ENCODE peak calls at places on chromosomes 13 and 19, in four cellular contexts. One of them, this sample, is unnamed. For H3K27me3, the result is how much of the 10 kb centered on the place peaks cover.

GRCh38 chr19:44990459-44990858 is 10.8 kb upstream of the RELB start:
- DNase-seq in adrenal gland: no peak
- DNase-seq in right cardiac atrium: no peak
- DNase-seq in neural progenitor cell: no peak
- DNase-seq in this sample: no peak

GRCh38 chr19:956747-957451 is 27.2 kb upstream of the WDR18 start:
- DNase-seq in adrenal gland: no peak
- DNase-seq in right cardiac atrium: no peak
- DNase-seq in neural progenitor cell: peak
- DNase-seq in this sample: no peak

GRCh38 chr13:23518231-23518630 is 52.0 kb upstream of the TNFRSF19 start:
- DNase-seq in adrenal gland: no peak
- DNase-seq in right cardiac atrium: no peak
- DNase-seq in neural progenitor cell: no peak
- DNase-seq in this sample: no peak

GRCh38 chr13:67134322-67135129 is 95.6 kb downstream of the PCDH9 start:
- DNase-seq in adrenal gland: no peak
- DNase-seq in right cardiac atrium: no peak
- DNase-seq in neural progenitor cell: no peak
- DNase-seq in this sample: no peak

GRCh38 chr19:18833849-18834643 is 2.3 kb downstream of the UPF1 start:
- DNase-seq in adrenal gland: no peak
- DNase-seq in right cardiac atrium: no peak
- DNase-seq in neural progenitor cell: peak
- DNase-seq in this sample: no peak

GRCh38 chr13:24141333-24141910 is 19.1 kb upstream of the SPATA13 start:
- DNase-seq in adrenal gland: no peak
- DNase-seq in right cardiac atrium: no peak
- DNase-seq in neural progenitor cell: no peak
- DNase-seq in this sample: no peak

GRCh38 chr19:56350416-56351045 is 35.9 kb upstream of the ZSCAN5A start:
- DNase-seq in adrenal gland: peak
- DNase-seq in right cardiac atrium: peak
- DNase-seq in neural progenitor cell: peak
- DNase-seq in this sample: peak

GRCh38 chr13:69580255-69580654 is 527.4 kb upstream of the ATXN8OS start:
- DNase-seq in adrenal gland: no peak
- DNase-seq in right cardiac atrium: no peak
- DNase-seq in neural progenitor cell: no peak
- DNase-seq in this sample: no peak

GRCh38 chr13:21742041-21742440 is 71.2 kb downstream of the FGF9 start:
- DNase-seq in adrenal gland: no peak
- DNase-seq in right cardiac atrium: no peak
- DNase-seq in neural progenitor cell: no peak
- DNase-seq in this sample: no peak

GRCh38 chr19:46413262-46414031 is at the start of gene CCDC8:
- DNase-seq in adrenal gland: peak
- DNase-seq in right cardiac atrium: peak
- DNase-seq in neural progenitor cell: peak
- DNase-seq in this sample: peak

GRCh38 chr13:102799544-102800144 is 725 bp downstream of the BIVM start:
- DNase-seq in adrenal gland: no peak
- DNase-seq in right cardiac atrium: peak
- DNase-seq in neural progenitor cell: peak
- DNase-seq in this sample: no peak

GRCh38 chr13:96539791-96540190 is 449.9 kb downstream of the HS6ST3 start:
- DNase-seq in adrenal gland: no peak
- DNase-seq in right cardiac atrium: no peak
- DNase-seq in neural progenitor cell: no peak
- DNase-seq in this sample: no peak

GRCh38 chr19:1668339-1669123 is 16.1 kb upstream of the TCF3 start:
- DNase-seq in adrenal gland: no peak
- DNase-seq in right cardiac atrium: no peak
- DNase-seq in neural progenitor cell: peak
- DNase-seq in this sample: no peak

GRCh38 chr13:30033681-30034447 is 183.4 kb upstream of the UBL3 start:
- DNase-seq in adrenal gland: no peak
- DNase-seq in right cardiac atrium: no peak
- DNase-seq in neural progenitor cell: no peak
- DNase-seq in this sample: peak

GRCh38 chr13:27259831-27260230 is 8.5 kb downstream of the RPL21 start:
- DNase-seq in adrenal gland: no peak
- DNase-seq in right cardiac atrium: no peak
- DNase-seq in neural progenitor cell: no peak
- DNase-seq in this sample: no peak

GRCh38 chr19:42313096-42313839 is at the start of gene TMEM145:
- DNase-seq in adrenal gland: no peak
- DNase-seq in right cardiac atrium: peak
- DNase-seq in neural progenitor cell: peak
- DNase-seq in this sample: no peak

GRCh38 chr13:76067850-76068249 is 431.7 kb downstream of the LMO7 start:
- DNase-seq in adrenal gland: no peak
- DNase-seq in right cardiac atrium: no peak
- DNase-seq in neural progenitor cell: no peak
- DNase-seq in this sample: no peak

GRCh38 chr13:45119469-45119989 is 781 bp upstream of the GTF2F2 start:
- DNase-seq in adrenal gland: peak
- DNase-seq in right cardiac atrium: no peak
- DNase-seq in neural progenitor cell: peak
- DNase-seq in this sample: peak

GRCh38 chr13:76886005-76886291 is 257 bp downstream of the KCTD12 start:
- DNase-seq in adrenal gland: no peak
- DNase-seq in right cardiac atrium: no peak
- DNase-seq in neural progenitor cell: no peak
- DNase-seq in this sample: no peak

GRCh38 chr13:100544866-100545683 is 43.5 kb downstream of the GGACT start:
- DNase-seq in adrenal gland: peak
- DNase-seq in right cardiac atrium: peak
- DNase-seq in neural progenitor cell: no peak
- DNase-seq in this sample: no peak

GRCh38 chr13:54185785-54186184 is 1157.2 kb downstream of the OLFM4 start:
- DNase-seq in adrenal gland: no peak
- DNase-seq in right cardiac atrium: no peak
- DNase-seq in neural progenitor cell: peak
- DNase-seq in this sample: no peak

GRCh38 chr13:74258951-74259350 is 124.7 kb upstream of the KLF12 start:
- DNase-seq in adrenal gland: no peak
- DNase-seq in right cardiac atrium: no peak
- DNase-seq in neural progenitor cell: no peak
- DNase-seq in this sample: no peak

GRCh38 chr13:99464441-99464949 is 36.8 kb upstream of the TM9SF2 start:
- DNase-seq in adrenal gland: no peak
- DNase-seq in right cardiac atrium: no peak
- DNase-seq in neural progenitor cell: no peak
- DNase-seq in this sample: no peak

GRCh38 chr13:75455962-75456361 is 26.0 kb downstream of the TBC1D4 start:
- DNase-seq in adrenal gland: no peak
- DNase-seq in right cardiac atrium: no peak
- DNase-seq in neural progenitor cell: no peak
- DNase-seq in this sample: no peak

GRCh38 chr19:33246729-33247440 is 21.2 kb upstream of the SLC7A10 start:
- DNase-seq in adrenal gland: no peak
- DNase-seq in right cardiac atrium: no peak
- DNase-seq in neural progenitor cell: no peak
- DNase-seq in this sample: no peak

GRCh38 chr19:14432817-14433453 is at the start of gene PKN1:
- DNase-seq in adrenal gland: no peak
- DNase-seq in right cardiac atrium: peak
- DNase-seq in neural progenitor cell: peak
- DNase-seq in this sample: no peak

GRCh38 chr13:20580257-20580656 is 13.3 kb downstream of the IFT88 start:
- DNase-seq in adrenal gland: peak
- DNase-seq in right cardiac atrium: no peak
- DNase-seq in neural progenitor cell: no peak
- DNase-seq in this sample: no peak

GRCh38 chr19:51448011-51448744 is 10.1 kb downstream of the SIGLEC8 start:
- DNase-seq in adrenal gland: no peak
- DNase-seq in right cardiac atrium: no peak
- DNase-seq in neural progenitor cell: no peak
- DNase-seq in this sample: no peak

DNA sequence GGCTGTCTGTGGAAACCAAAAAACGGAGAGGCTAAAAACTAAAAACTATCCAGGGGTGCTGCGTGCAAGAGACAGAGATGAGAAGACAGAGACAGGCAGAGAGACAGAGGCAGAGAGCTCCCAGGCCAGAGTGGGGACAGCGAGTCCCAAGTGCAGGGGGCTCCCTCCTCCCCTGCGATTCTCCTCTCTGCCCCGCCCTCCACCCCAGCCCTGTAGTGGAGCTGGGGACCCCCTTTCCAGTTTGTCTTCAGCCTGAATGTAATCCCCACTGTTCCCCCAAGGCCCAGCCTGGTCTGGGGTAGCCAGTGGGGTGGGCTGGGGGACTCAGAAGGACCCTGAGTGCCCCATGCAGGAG is 2.0 kb downstream of the NFIC start:
- DNase-seq in adrenal gland: no peak
- DNase-seq in right cardiac atrium: peak
- DNase-seq in neural progenitor cell: no peak
- DNase-seq in this sample: no peak
- H3K27me3 ChIP-seq in adrenal gland: under half
- H3K27me3 ChIP-seq in right cardiac atrium: under half
- H3K27me3 ChIP-seq in neural progenitor cell: half or more
- H3K27me3 ChIP-seq in this sample: under half

DNA sequence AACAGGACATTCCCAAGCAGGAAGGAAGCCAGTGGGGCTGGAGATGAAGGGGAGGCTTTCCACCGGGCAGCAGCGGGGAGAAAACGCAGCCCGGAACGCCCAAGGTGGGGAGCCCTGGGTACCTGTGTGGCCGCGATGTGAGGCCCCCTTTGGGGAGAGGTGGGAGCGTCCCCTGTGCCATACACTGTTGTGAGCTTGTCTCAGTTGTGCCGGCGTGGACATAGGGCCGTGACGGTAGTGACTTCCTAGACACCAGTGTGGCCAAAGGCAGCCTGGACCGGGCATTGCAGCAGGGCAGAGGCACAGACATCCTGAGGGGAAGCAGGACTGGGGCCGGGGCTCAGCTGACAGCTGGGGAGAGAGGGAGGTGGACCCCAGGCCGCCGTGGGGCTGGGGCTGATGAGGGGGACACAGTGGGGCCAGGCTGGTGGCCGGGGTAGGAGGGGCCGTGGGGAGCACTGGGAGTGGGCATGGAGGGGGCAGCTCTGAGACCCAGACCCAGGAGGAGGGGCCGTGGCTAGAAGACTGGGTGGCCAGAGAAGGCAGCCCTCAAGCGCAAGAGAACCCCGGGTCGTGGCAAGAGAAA is 38.5 kb upstream of the TFDP1 start:
- DNase-seq in adrenal gland: peak
- DNase-seq in right cardiac atrium: no peak
- DNase-seq in neural progenitor cell: no peak
- DNase-seq in this sample: no peak
- H3K4me3 ChIP-seq in adrenal gland: no peak
- H3K4me3 ChIP-seq in right cardiac atrium: no peak
- H3K4me3 ChIP-seq in neural progenitor cell: no peak
- H3K4me3 ChIP-seq in this sample: no peak

GRCh38 chr19:11639602-11640471 is 42.6 kb downstream of the ZNF627 start:
- DNase-seq in adrenal gland: peak
- DNase-seq in right cardiac atrium: peak
- DNase-seq in neural progenitor cell: peak
- DNase-seq in this sample: peak
- H3K27ac ChIP-seq in adrenal gland: no peak
- H3K27ac ChIP-seq in right cardiac atrium: no peak
- H3K27ac ChIP-seq in neural progenitor cell: peak
- H3K27ac ChIP-seq in this sample: no peak

DNA sequence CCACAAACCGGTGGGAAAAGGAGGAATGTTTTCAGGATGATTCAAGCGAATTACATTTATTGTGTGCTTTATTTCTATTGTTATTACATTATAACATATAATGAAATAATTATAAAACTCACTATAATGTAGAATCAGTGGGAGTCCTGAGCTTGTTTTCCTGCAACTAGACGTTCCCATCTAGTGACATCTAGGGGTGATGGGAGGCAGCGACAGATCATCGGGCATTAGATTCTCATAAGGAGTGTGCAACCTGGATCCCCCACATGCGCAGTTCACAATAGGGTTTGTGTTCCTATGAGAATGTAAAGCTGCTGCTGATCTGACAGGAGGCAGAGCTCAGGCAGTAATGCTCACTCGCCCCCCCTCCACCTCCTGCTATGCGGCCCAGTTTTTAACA is 54.5 kb downstream of the SPTBN4 start:
- DNase-seq in adrenal gland: no peak
- DNase-seq in right cardiac atrium: no peak
- DNase-seq in neural progenitor cell: no peak
- DNase-seq in this sample: no peak
- H3K27me3 ChIP-seq in adrenal gland: under half
- H3K27me3 ChIP-seq in right cardiac atrium: under half
- H3K27me3 ChIP-seq in neural progenitor cell: half or more
- H3K27me3 ChIP-seq in this sample: under half